ENCODE peak calls at places on chromosomes 6 and 20, in nine cellular contexts. N is mammary epithelial cell, Z is endodermal cell, K is choroid plexus epithelial cell, C is coronary artery, R is psoas muscle, H is A549, J is astrocyte of the spinal cord, U is cardiac muscle cell. P is an unnamed sample.

GRCh38 chr6:158033077-158033750 is 51.6 kb downstream of the SYNJ2 start:
- DNase-seq in C (peak), U (no peak), Z (no peak), K (no peak), R (no peak), J (no peak), H (no peak), N (no peak), P (no peak)

GRCh38 chr20:9280654-9281053 is 211.8 kb downstream of the PLCB4 start:
- DNase-seq in H (no peak), Z (no peak), C (no peak), K (no peak), R (no peak), N (no peak), J (no peak), U (no peak), P (peak)

GRCh38 chr20:56897318-56897962 is 268.3 kb downstream of the TFAP2C start:
- DNase-seq in R (no peak), C (no peak), Z (peak), J (no peak), U (no peak), H (no peak), K (no peak), N (no peak), P (no peak)

GRCh38 chr20:9392892-9393857 is 121.2 kb upstream of the LAMP5 start:
- DNase-seq in K (peak), C (no peak), Z (peak), J (peak), U (peak), N (peak), H (peak), R (peak), P (no peak)

GRCh38 chr6:133688705-133689492 is 200.0 kb upstream of the TCF21 start:
- DNase-seq in R (no peak), H (no peak), J (no peak), C (no peak), Z (no peak), U (no peak), N (no peak), K (no peak), P (no peak)

GRCh38 chr6:169723991-169724553 is at the start of gene PHF10:
- DNase-seq in J (no peak), R (peak), K (peak), C (peak), U (peak), N (no peak), H (peak), Z (no peak), P (no peak)

GRCh38 chr20:59123011-59123676 is 40.5 kb upstream of the ZNF831 start:
- DNase-seq in J (no peak), C (peak), K (no peak), H (no peak), R (no peak), U (no peak), Z (no peak), N (no peak), P (no peak)

GRCh38 chr6:52729594-52729993 is 33.7 kb downstream of the GSTA2 start:
- DNase-seq in U (no peak), Z (no peak), N (no peak), K (no peak), H (no peak), R (no peak), C (no peak), J (no peak), P (no peak)

GRCh38 chr6:143108278-143108677 is 47.6 kb downstream of the AIG1 start:
- DNase-seq in U (no peak), K (peak), Z (no peak), J (no peak), N (no peak), H (no peak), R (no peak), C (no peak), P (no peak)

GRCh38 chr6:131419698-131420097 is 153.3 kb upstream of the ARG1 start:
- DNase-seq in N (no peak), H (no peak), K (no peak), Z (no peak), J (no peak), U (no peak), R (no peak), C (no peak), P (no peak)

GRCh38 chr20:12644481-12644880 is 364.3 kb upstream of the SPTLC3 start:
- DNase-seq in Z (no peak), H (no peak), R (no peak), U (no peak), K (no peak), N (no peak), C (no peak), J (no peak), P (no peak)

GRCh38 chr6:132128424-132128823 is 177.3 kb upstream of the CCN2 start:
- DNase-seq in J (no peak), Z (no peak), C (no peak), U (no peak), H (no peak), R (no peak), N (no peak), K (no peak), P (no peak)

GRCh38 chr6:128507337-128508310 is 12.8 kb downstream of the PTPRK start:
- DNase-seq in R (no peak), N (peak), H (peak), K (peak), J (peak), Z (no peak), U (no peak), C (no peak), P (peak)

GRCh38 chr20:53984354-53984753 is 86.0 kb downstream of the BCAS1 start:
- DNase-seq in C (no peak), J (no peak), H (no peak), K (no peak), N (no peak), R (peak), U (no peak), Z (no peak), P (peak)

GRCh38 chr6:7828123-7828522 is 82.5 kb downstream of the TXNDC5 start:
- DNase-seq in U (no peak), N (no peak), H (no peak), K (no peak), J (peak), Z (no peak), C (no peak), R (no peak), P (no peak)

GRCh38 chr6:31627690-31628287 is 7.3 kb downstream of the PRRC2A start:
- DNase-seq in H (no peak), J (no peak), R (no peak), N (no peak), U (no peak), Z (no peak), C (no peak), K (no peak), P (no peak)

GRCh38 chr6:151391471-151392428 is at the start of gene ZBTB2:
- DNase-seq in H (peak), C (peak), K (peak), N (peak), U (peak), R (peak), J (peak), Z (peak), P (peak)

GRCh38 chr20:24912397-24913075 is 36.5 kb upstream of the CST7 start:
- DNase-seq in Z (peak), R (no peak), N (no peak), H (no peak), J (no peak), C (no peak), K (no peak), U (no peak), P (no peak)

GRCh38 chr6:163415620-163416379 is 1.3 kb downstream of the QKI start:
- DNase-seq in U (peak), C (no peak), Z (peak), H (peak), K (peak), R (peak), J (peak), N (peak), P (no peak)

GRCh38 chr6:53728570-53729194 is 63.1 kb upstream of the KLHL31 start:
- DNase-seq in K (peak), U (peak), H (peak), N (peak), C (no peak), J (peak), R (peak), Z (peak), P (no peak)

GRCh38 chr6:137043710-137044365 is 927 bp downstream of the IL20RA start:
- DNase-seq in R (peak), H (peak), J (peak), N (peak), U (peak), K (peak), C (no peak), Z (no peak), P (no peak)

GRCh38 chr20:63567382-63568169 is 6.5 kb downstream of the HELZ2 start:
- DNase-seq in C (no peak), R (peak), N (no peak), H (no peak), U (no peak), Z (no peak), J (peak), K (peak), P (no peak)

GRCh38 chr6:156731436-156731835 is 45.7 kb upstream of the ARID1B start:
- DNase-seq in Z (no peak), K (peak), C (no peak), R (no peak), N (peak), H (peak), U (no peak), J (peak), P (peak)

GRCh38 chr6:140379919-140380318 is 1005.5 kb upstream of the CITED2 start:
- DNase-seq in K (peak), U (no peak), H (no peak), Z (no peak), R (no peak), J (peak), N (no peak), C (no peak), P (peak)

GRCh38 chr6:168302534-168302933 is 17.0 kb downstream of the DACT2 start:
- DNase-seq in K (no peak), H (peak), R (no peak), Z (peak), C (no peak), N (no peak), U (no peak), J (no peak), P (no peak)

GRCh38 chr6:44493593-44493992 is 106.1 kb downstream of the CDC5L start:
- DNase-seq in J (peak), N (no peak), R (no peak), Z (no peak), K (no peak), C (no peak), H (no peak), U (no peak), P (no peak)

GRCh38 chr20:44692932-44693476 is 22.2 kb upstream of the CCN5 start:
- DNase-seq in N (peak), H (peak), U (no peak), Z (peak), K (peak), C (peak), J (peak), R (peak), P (peak)

GRCh38 chr20:17822039-17822438 is 122.3 kb downstream of the BANF2 start:
- DNase-seq in H (peak), Z (no peak), U (no peak), N (no peak), R (no peak), J (peak), K (peak), C (no peak), P (no peak)

GRCh38 chr20:41222703-41223102 is 85.4 kb downstream of the PLCG1 start:
- DNase-seq in R (no peak), K (peak), U (no peak), Z (no peak), J (peak), C (no peak), H (no peak), N (no peak), P (no peak)

GRCh38 chr6:159997498-159998101 is 28.7 kb downstream of the IGF2R start:
- DNase-seq in C (no peak), N (no peak), R (no peak), K (no peak), U (no peak), Z (peak), H (no peak), J (no peak), P (no peak)

GRCh38 chr20:61668771-61669503 is 396.7 kb downstream of the TAF4 start:
- DNase-seq in C (no peak), J (no peak), K (no peak), R (no peak), Z (no peak), H (no peak), U (no peak), N (no peak), P (no peak)

GRCh38 chr6:132490478-132491204 is 22.3 kb downstream of the STX7 start:
- DNase-seq in K (no peak), J (no peak), N (no peak), Z (no peak), U (no peak), H (no peak), R (no peak), C (no peak), P (no peak)

GRCh38 chr20:53829706-53830521 is 236.3 kb upstream of the ZNF217 start:
- DNase-seq in K (peak), R (no peak), C (no peak), Z (no peak), J (peak), U (no peak), N (no peak), H (peak), P (peak)

GRCh38 chr6:115668781-115669180 is 391.9 kb downstream of the FRK start:
- DNase-seq in H (no peak), K (no peak), R (no peak), J (no peak), C (no peak), Z (no peak), U (no peak), N (no peak), P (no peak)
- H3K4me3 ChIP-seq in H (no peak), K (no peak), R (no peak), J (no peak), C (no peak), Z (no peak), U (no peak), N (no peak), P (no peak)

DNA sequence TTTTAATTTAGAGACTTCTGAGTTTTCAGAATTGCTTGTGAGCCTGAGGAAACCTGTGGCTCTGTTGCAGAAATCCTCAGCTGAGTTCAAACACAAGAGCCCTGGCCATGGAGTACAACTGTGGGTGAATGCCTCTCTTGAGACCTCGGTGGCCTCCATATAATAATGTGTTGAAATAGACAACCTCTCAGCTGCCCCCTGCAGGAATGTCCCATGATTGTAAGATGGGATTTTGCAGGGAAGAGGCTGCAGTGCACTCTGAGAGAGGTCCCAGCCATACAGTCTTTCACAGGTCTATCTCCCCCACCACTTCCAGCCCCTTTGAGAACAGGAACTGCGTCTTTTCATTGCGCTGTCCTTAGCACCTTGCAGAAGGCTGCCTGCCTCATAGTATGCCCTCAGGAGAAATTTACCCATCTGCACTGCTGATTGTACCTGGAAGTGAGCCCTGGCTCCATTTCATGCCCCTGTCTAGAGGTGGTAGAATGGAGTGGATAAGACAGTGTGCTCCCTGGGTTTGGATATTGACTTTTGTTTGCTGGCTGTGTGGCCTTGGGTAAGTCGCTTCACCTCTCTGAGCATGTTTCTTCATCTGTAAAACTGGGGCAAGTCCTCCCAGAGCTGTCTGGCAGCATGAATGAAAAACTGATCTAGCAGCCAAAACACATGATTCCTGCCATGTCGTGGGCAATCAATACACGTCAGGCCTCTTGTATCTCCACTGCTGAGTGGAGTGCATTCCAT is 16.8 kb upstream of the CDH22 start:
- DNase-seq in Z (peak), R (no peak), K (peak), J (peak), U (peak), N (no peak), H (peak), C (no peak), P (no peak)
- TF ChIP-seq CTCF in Z (peak), R (no peak), K (peak), J (peak), U (peak), N (peak), H (peak), C (no peak), P (peak)

GRCh38 chr6:10418361-10418861 is 3.5 kb upstream of the TFAP2A start:
- DNase-seq in R (no peak), Z (peak), N (peak), J (no peak), K (no peak), U (no peak), C (no peak), H (no peak), P (no peak)
- H3K4me3 ChIP-seq in R (no peak), Z (peak), N (peak), J (no peak), K (no peak), U (no peak), C (no peak), H (no peak), P (no peak)

GRCh38 chr6:75235271-75235670 is 8.3 kb downstream of the COX7A2 start:
- DNase-seq in K (no peak), N (no peak), H (no peak), Z (no peak), R (no peak), C (no peak), J (no peak), U (no peak), P (no peak)
- TF ChIP-seq CTCF in K (no peak), N (no peak), H (no peak), Z (no peak), R (no peak), C (no peak), J (no peak), U (no peak), P (no peak)

DNA sequence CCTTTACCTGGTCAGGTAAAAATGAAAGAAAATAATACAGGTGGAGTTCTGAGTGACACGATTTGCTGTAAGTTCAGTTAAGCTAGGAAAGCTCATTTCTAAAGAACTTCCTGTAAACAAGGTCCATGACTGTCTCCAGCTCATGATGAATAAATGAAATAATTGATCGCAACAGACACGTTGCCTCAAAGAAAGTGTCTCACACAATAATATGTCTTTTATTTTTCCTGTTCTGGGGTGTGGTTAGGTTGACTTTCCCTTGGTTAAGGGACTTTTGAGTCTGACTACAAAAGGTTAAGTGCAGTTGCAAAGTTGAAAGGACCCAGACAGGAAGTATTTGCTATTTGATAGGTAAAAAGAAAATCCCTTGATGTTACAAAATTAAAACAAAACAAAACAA is 304.2 kb upstream of the PRDM1 start:
- DNase-seq in Z (no peak), N (no peak), J (no peak), H (no peak), K (no peak), R (no peak), C (no peak), U (no peak), P (no peak)
- H3K4me3 ChIP-seq in Z (no peak), N (no peak), J (no peak), H (no peak), K (no peak), R (no peak), C (no peak), U (no peak), P (no peak)

DNA sequence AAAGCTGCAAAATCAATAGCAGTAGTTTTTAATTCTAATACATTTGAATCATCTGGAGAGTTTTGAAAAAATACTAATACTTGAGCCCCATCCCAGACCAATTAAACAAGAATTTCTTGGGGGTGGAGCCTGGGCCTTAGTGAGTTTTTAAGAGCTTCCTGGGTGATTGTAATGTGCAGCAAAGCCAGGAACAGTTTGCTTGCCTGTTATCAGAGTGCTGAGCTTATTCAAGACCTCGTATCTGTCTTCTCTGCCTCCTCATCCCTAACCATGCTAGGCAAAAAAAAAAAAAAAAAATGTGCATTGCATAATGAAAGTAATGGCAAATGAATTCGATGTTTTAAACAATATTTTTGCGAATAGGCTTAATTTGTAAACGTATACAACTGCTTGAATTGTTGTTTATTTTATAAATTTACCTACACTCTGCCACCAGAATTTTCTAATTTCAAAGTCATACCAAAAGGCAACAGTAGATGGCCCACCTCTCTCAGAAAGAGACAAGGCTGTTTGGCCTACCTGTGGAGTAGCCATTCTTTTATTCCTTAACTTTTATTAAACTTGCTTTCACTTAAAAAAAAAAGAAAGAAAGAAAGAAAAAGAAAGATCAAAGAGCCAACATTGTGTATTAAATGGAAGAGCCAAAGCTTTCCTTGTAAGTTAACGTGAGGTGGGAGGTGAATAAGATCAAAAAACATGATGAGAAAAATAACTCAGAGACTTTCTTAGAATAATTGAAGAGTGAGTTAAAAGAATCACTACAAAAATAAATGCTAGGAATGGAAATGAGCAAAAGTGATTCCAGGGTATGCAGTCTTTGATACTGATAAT is 36.2 kb upstream of the MYB start:
- DNase-seq in K (peak), U (peak), C (no peak), N (peak), J (peak), H (peak), Z (no peak), R (no peak), P (no peak)
- TF ChIP-seq CTCF in K (peak), U (peak), C (no peak), N (peak), J (peak), H (peak), Z (peak), R (peak), P (peak)